ENCODE peak calls at places on chromosome 20, in nine cellular contexts. Y is GM12878; N is naive thymus-derived CD4-positive, alpha-beta T cell; K is IMR-90; O is ascending aorta; V is colonic mucosa; R is A673; B is Karpas-422; A is right cardiac atrium. L is an unnamed sample. For H3K9me3, the result is how much of the 10 kb centered on the place peaks cover.

GRCh38 chr20:20664795-20665194 is 47.6 kb downstream of the RALGAPA2 start:
- DNase-seq in R (peak), O (no peak), A (no peak), B (peak), Y (no peak), N (no peak), V (no peak), K (no peak), L (no peak)

GRCh38 chr20:21681219-21681931 is 24.1 kb upstream of the PAX1 start:
- DNase-seq in R (no peak), V (no peak), A (peak), K (no peak), O (no peak), Y (no peak), B (no peak), N (no peak), L (no peak)

GRCh38 chr20:46756419-46756818 is 47.0 kb downstream of the SLC2A10 start:
- DNase-seq in R (no peak), K (no peak), B (no peak), V (no peak), O (no peak), Y (no peak), N (no peak), A (no peak), L (no peak)

GRCh38 chr20:1674361-1674760 is 16.8 kb upstream of the SIRPG start:
- DNase-seq in A (no peak), Y (no peak), O (no peak), R (no peak), N (peak), V (no peak), K (no peak), B (no peak), L (no peak)

GRCh38 chr20:60718743-60719142 is 533.3 kb upstream of the CDH4 start:
- DNase-seq in K (no peak), N (no peak), B (peak), A (no peak), O (no peak), Y (no peak), V (no peak), R (peak), L (peak)

GRCh38 chr20:6919792-6920468 is 152.4 kb downstream of the BMP2 start:
- DNase-seq in A (no peak), K (no peak), N (no peak), B (no peak), O (no peak), Y (no peak), R (no peak), V (no peak), L (no peak)

GRCh38 chr20:58839474-58839874 is 11.2 kb downstream of the GNAS-AS1 start:
- DNase-seq in K (peak), N (peak), R (peak), Y (no peak), O (no peak), B (peak), A (peak), V (no peak), L (peak)

GRCh38 chr20:36646678-36647077 is 682 bp upstream of the SLA2 start:
- DNase-seq in O (no peak), V (no peak), Y (no peak), K (no peak), R (no peak), N (no peak), A (no peak), B (no peak), L (no peak)

GRCh38 chr20:1595333-1595732 is 24.5 kb downstream of the SIRPB1 start:
- DNase-seq in K (no peak), N (no peak), O (no peak), A (peak), V (no peak), R (no peak), B (no peak), Y (no peak), L (no peak)

GRCh38 chr20:62143976-62144825 is 632 bp downstream of the SS18L1 start:
- DNase-seq in Y (no peak), R (peak), O (peak), A (peak), V (peak), B (peak), K (peak), N (peak), L (peak)

GRCh38 chr20:32898721-32899120 is 40.0 kb downstream of the EFCAB8 start:
- DNase-seq in K (peak), R (no peak), N (no peak), V (no peak), A (no peak), B (no peak), Y (no peak), O (no peak), L (no peak)

GRCh38 chr20:61230-61629 is 26.2 kb upstream of the DEFB125 start:
- DNase-seq in N (no peak), O (no peak), V (no peak), K (no peak), B (no peak), Y (no peak), A (no peak), R (no peak), L (no peak)

GRCh38 chr20:64026-64603 is 23.4 kb upstream of the DEFB125 start:
- DNase-seq in K (no peak), A (no peak), V (no peak), O (no peak), N (no peak), B (no peak), R (no peak), Y (no peak), L (no peak)

GRCh38 chr20:61757-62156 is 25.7 kb upstream of the DEFB125 start:
- DNase-seq in N (no peak), B (no peak), K (no peak), Y (no peak), O (no peak), R (peak), A (no peak), V (no peak), L (no peak)

GRCh38 chr20:62487-62886 is 25.0 kb upstream of the DEFB125 start:
- DNase-seq in N (no peak), Y (no peak), R (no peak), V (no peak), B (no peak), O (no peak), A (no peak), K (no peak), L (no peak)

GRCh38 chr20:64766-65322 is 22.6 kb upstream of the DEFB125 start:
- DNase-seq in V (no peak), R (no peak), A (no peak), N (no peak), K (no peak), B (no peak), O (no peak), Y (no peak), L (no peak)
- H3K9me3 ChIP-seq in V (under half), R (under half), A (under half), N (under half), K (under half), B (under half), O (under half), Y (under half), L (half or more)

DNA sequence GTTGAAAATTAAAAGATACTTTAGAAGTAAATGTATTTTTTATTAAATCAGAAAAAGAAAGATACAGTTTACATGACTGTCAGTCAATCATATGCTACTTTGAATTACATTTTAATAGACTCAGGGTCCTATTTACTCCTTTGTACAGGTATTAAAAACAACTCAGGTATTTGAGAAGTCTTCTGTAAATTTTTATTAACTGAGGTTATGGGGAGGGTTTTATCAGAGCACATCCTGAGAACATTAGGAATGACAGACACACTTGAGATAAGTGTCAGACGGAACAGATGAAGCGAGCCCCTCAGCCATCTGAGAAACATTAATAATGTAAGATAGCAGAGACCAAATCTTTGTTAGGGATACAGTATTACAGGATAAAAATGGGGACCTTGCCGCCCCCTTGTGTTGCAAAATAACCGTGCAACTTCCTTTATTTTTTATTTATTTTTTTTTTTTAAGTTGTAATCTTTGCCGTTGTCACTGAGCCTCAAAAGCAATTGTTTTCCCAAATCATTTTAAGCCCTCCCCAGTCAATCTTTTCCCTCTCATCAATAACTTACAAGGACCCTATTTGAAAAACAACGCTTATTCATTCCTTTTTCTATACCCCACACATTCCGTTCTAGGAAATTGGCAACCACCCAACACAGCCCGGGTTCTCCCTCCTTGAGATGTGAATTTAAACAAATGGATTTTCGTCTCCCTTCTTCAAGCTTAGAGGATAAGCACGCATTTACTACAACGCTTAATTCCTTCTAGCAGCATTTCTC is 126.7 kb downstream of the BCAS1 start:
- DNase-seq in K (peak), B (peak), N (no peak), V (no peak), R (peak), A (no peak), O (no peak), Y (no peak), L (no peak)
- H3K4me3 ChIP-seq in K (peak), B (no peak), N (no peak), V (no peak), R (peak), A (peak), O (no peak), Y (no peak), L (no peak)

DNA sequence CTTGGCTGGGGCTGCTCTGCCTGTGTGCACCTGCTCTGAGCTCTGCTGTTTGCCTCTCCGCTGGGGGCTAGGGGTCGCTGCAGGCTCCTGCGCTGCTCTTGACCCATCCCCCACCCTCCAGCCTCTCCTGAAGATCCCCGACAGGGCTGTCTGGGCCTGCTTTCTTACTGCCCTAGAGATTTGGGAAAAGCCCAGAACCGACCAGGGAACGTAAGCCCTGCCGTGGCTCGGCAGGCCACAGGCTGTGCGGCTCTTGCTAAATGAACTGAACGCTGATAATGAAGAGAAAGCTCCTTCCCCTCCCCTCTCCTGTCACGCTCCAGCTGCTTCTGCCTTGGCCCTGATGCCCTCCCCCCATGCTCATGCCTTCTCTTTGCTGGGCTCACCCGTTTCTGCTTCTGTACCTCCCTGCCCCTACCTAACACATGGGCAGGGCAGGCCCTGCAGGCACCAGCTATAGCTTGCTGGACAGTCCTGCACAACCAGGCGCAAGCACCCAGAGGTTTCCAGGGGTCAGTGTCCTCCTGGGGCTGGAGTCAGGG is 32.0 kb upstream of the PCMTD2 start:
- DNase-seq in B (peak), O (no peak), Y (no peak), K (peak), A (peak), N (no peak), R (peak), V (no peak), L (peak)
- H3K27ac ChIP-seq in B (no peak), O (no peak), Y (no peak), K (peak), A (no peak), N (no peak), R (peak), V (peak), L (peak)

DNA sequence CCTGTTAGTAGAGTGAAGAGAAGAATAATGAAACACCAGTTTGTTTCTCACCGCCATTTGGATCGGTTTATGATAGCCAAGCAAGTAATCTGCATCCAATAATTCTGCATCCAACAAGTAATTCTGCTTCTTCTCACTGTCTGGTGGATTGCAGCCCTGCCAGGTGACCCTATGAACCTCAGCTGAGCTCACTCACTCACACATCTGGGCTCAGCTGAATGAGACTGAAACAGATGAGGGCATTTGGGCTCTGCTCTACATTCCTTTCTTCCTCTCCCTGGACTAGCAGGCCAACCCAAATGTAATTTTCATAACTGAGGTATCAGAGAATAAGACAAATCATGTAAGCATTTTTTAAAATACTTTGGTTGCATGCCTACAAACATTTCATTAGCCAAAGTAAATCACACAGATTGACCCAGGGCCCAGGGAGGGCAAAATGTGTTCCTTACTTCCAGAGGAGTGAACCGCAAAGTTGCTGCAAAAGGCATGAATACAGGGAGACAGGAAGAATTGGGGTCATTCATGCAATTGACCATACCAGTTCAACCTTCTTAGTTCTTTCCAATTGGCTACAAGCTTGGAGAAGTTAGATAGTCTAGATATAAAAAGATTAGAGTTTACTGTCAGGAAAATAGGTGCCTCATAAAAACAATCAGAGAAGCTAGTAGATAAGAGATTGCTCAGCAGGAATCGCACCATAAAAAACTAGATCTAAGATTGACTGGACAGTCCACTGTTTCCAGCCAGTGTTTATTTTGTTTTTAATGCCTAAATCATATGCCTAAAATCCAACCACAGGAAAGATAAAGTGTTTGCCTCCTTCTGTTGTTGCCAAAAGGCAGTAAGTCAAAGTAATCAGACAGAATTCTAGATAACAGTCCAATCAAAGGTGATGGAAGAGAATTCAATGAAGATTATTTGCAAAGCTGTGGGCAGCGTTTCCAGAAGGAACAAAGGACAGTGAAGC is 43.7 kb downstream of the CBLN4 start:
- DNase-seq in Y (no peak), K (no peak), N (no peak), V (no peak), O (no peak), B (no peak), R (no peak), A (no peak), L (no peak)
- H3K9me3 ChIP-seq in Y (under half), K (under half), N (under half), V (under half), O (under half), B (half or more), R (under half), A (under half), L (half or more)

GRCh38 chr20:63253438-63254236 is 626 bp downstream of the NKAIN4 start:
- DNase-seq in K (no peak), B (no peak), R (no peak), A (no peak), N (no peak), V (no peak), O (no peak), Y (no peak), L (peak)

GRCh38 chr20:63253065-63253437 is 1.2 kb downstream of the NKAIN4 start:
- DNase-seq in V (no peak), N (no peak), A (no peak), B (no peak), K (no peak), R (no peak), Y (no peak), O (no peak), L (no peak)

GRCh38 chr20:63252157-63252780 is 2.0 kb downstream of the NKAIN4 start:
- DNase-seq in B (no peak), N (no peak), V (no peak), Y (no peak), O (no peak), A (no peak), K (no peak), R (no peak), L (no peak)

GRCh38 chr20:63254536-63255384 is 497 bp upstream of the NKAIN4 start:
- DNase-seq in B (no peak), K (no peak), Y (no peak), V (no peak), R (no peak), O (no peak), A (no peak), N (no peak), L (peak)

DNA sequence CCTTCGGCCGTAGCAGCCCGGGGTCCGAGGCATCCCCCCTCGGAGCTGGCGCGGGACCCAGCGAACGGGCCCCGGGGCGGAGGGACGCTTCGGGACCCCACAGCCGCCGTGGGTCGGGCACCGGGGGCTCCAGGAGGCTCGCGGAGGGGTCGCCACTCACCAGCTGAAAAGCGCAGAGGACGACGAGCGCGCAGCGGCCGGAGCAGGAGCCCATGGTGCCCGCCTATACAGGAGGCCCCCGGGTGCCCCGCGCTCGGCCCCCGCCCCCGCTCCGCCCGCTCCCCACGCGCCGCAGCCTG is at the start of gene NKAIN4:
- DNase-seq in Y (no peak), K (no peak), V (no peak), N (no peak), R (no peak), B (no peak), A (no peak), O (no peak), L (peak)
- H3K4me3 ChIP-seq in Y (no peak), K (no peak), V (no peak), N (no peak), R (no peak), B (no peak), A (peak), O (peak), L (peak)

L was measured in endodermal cell.